ENCODE peak calls at places on chromosomes 11 and 22, in eight cellular contexts. C is esophagus squamous epithelium, T is epithelial cell of esophagus, Y is K562, I is B cell, O is astrocyte, P is psoas muscle, B is GM10248. U is an unnamed sample.

GRCh38 chr11:71465054-71465453 is 12.1 kb downstream of the NADSYN1 start:
- DNase-seq in C (no peak), T (no peak), Y (no peak), I (no peak), O (no peak), P (no peak), B (no peak), U (no peak)

GRCh38 chr11:12235945-12236743 is 125.8 kb downstream of the MICAL2 start:
- DNase-seq in C (no peak), T (peak; percentile 61), Y (peak; percentile 59), I (peak; percentile 36), O (peak; percentile 92), P (no peak), B (peak; percentile 51), U (peak; percentile 79)

GRCh38 chr11:11069741-11070550 is 212.1 kb upstream of the ZBED5 start:
- DNase-seq in C (no peak), T (no peak), Y (no peak), I (no peak), O (no peak), P (no peak), B (no peak), U (peak; percentile 14)

GRCh38 chr22:44625981-44626687 is 75.9 kb upstream of the PRR5 start:
- DNase-seq in C (no peak), T (peak; percentile 62), Y (peak; percentile 81), I (peak; percentile 83), O (no peak), P (peak; percentile 68), B (peak; percentile 88), U (peak; percentile 37)

GRCh38 chr11:65422104-65422632 is 430 bp upstream of the NEAT1 start:
- DNase-seq in C (peak; percentile 78), T (peak; percentile 97), Y (peak; percentile 83), I (peak; percentile 93), O (peak; percentile 95), P (peak; percentile 99), B (peak; percentile 78), U (peak; percentile 98)

GRCh38 chr11:43579171-43579918 is 101.2 kb upstream of the HSD17B12 start:
- DNase-seq in C (no peak), T (peak; percentile 59), Y (peak; percentile 41), I (peak; percentile 32), O (peak; percentile 27), P (no peak), B (peak; percentile 64), U (peak; percentile 69)

GRCh38 chr11:128678017-128678416 is 15.9 kb upstream of the FLI1 start:
- DNase-seq in C (no peak), T (no peak), Y (no peak), I (no peak), O (no peak), P (no peak), B (no peak), U (no peak)

GRCh38 chr11:63998558-63999348 is 12.5 kb downstream of the OTUB1 start:
- DNase-seq in C (no peak), T (peak; percentile 79), Y (no peak), I (peak; percentile 46), O (no peak), P (no peak), B (no peak), U (no peak)

GRCh38 chr11:92859290-92859689 is 110.2 kb upstream of the MTNR1B start:
- DNase-seq in C (no peak), T (no peak), Y (no peak), I (no peak), O (no peak), P (no peak), B (no peak), U (no peak)

GRCh38 chr11:59207988-59208432 is 4.7 kb downstream of the MPEG1 start:
- DNase-seq in C (no peak), T (peak; percentile 65), Y (peak; percentile 30), I (peak; percentile 73), O (peak; percentile 94), P (no peak), B (peak; percentile 62), U (peak; percentile 74)

GRCh38 chr22:30675436-30675835 is 7.8 kb upstream of the DUSP18 start:
- DNase-seq in C (no peak), T (no peak), Y (peak; percentile 50), I (no peak), O (no peak), P (no peak), B (no peak), U (no peak)

GRCh38 chr11:109037856-109038780 is 373.2 kb downstream of the DDX10 start:
- DNase-seq in C (no peak), T (peak; percentile 42), Y (no peak), I (no peak), O (peak; percentile 91), P (no peak), B (no peak), U (peak; percentile 74)

GRCh38 chr11:67662142-67662805 is 11.7 kb upstream of the ACY3 start:
- DNase-seq in C (no peak), T (no peak), Y (no peak), I (no peak), O (no peak), P (no peak), B (no peak), U (no peak)
- TF ChIP-seq CTCF in C (no peak), T (no peak), Y (no peak), I (no peak), O (no peak), P (no peak), B (no peak), U (no peak)

GRCh38 chr11:131036544-131036943 is 120.3 kb upstream of the SNX19 start:
- DNase-seq in C (no peak), T (no peak), Y (no peak), I (no peak), O (no peak), P (no peak), B (no peak), U (no peak)

GRCh38 chr11:131042041-131042390 is 125.7 kb upstream of the SNX19 start:
- DNase-seq in C (no peak), T (peak; percentile 58), Y (no peak), I (no peak), O (no peak), P (no peak), B (no peak), U (peak; percentile 11)

GRCh38 chr11:131041331-131042040 is 125.2 kb upstream of the SNX19 start:
- DNase-seq in C (no peak), T (peak; percentile 97), Y (no peak), I (no peak), O (no peak), P (no peak), B (no peak), U (peak; percentile 10)

GRCh38 chr11:131038597-131038996 is 122.3 kb upstream of the SNX19 start:
- DNase-seq in C (no peak), T (peak; percentile 67), Y (peak; percentile 29), I (no peak), O (no peak), P (no peak), B (peak; percentile 23), U (peak; percentile 34)

DNA sequence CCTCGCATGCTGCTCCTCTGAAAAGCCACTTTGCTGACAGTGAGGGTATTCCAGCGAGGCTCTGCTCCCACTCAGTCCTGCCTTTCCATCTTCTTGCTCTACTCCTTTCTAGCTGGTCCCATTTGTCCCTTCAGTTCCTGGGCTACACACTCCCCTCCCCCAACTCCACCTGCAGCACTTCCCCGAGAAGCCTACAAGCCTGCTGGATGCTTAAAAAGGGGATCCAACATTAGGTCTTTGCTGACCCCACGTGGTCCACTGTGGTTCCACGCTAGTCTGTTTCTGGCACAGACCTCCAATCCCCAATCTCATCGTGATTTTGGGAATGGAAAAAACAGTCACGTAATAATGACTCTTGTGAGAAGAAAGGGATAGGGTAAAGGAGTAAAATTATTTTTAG is 121.6 kb upstream of the SNX19 start:
- DNase-seq in C (no peak), T (no peak), Y (no peak), I (no peak), O (no peak), P (no peak), B (no peak), U (no peak)
- TF ChIP-seq CTCF in C (no peak), T (no peak), Y (no peak), I (no peak), O (peak; percentile 3), P (no peak), B (no peak), U (no peak)

GRCh38 chr11:76443254-76443935 is 1.4 kb upstream of the EMSY start:
- DNase-seq in C (no peak), T (peak; percentile 32), Y (peak; percentile 27), I (no peak), O (peak; percentile 21), P (no peak), B (no peak), U (no peak)

GRCh38 chr11:76444384-76445121 is at the start of gene EMSY:
- DNase-seq in C (peak; percentile 77), T (peak; percentile 100), Y (peak; percentile 94), I (peak; percentile 93), O (peak; percentile 100), P (peak; percentile 95), B (peak; percentile 94), U (peak; percentile 100)

GRCh38 chr11:76444065-76444383 is 794 bp upstream of the EMSY start:
- DNase-seq in C (no peak), T (no peak), Y (no peak), I (no peak), O (no peak), P (no peak), B (no peak), U (no peak)

GRCh38 chr11:76448506-76448905 is 3.7 kb downstream of the EMSY start:
- DNase-seq in C (no peak), T (no peak), Y (no peak), I (no peak), O (no peak), P (no peak), B (no peak), U (no peak)

GRCh38 chr11:76445122-76446084 is 585 bp downstream of the EMSY start:
- DNase-seq in C (peak; percentile 25), T (peak; percentile 91), Y (peak; percentile 78), I (peak; percentile 43), O (peak; percentile 87), P (peak; percentile 72), B (peak; percentile 57), U (peak; percentile 80)
- TF ChIP-seq CTCF in C (no peak), T (peak; percentile 4), Y (peak; percentile 14), I (no peak), O (no peak), P (no peak), B (no peak), U (peak; percentile 20)

GRCh38 chr22:25098445-25099081 is 101.1 kb upstream of the CRYBB3 start:
- DNase-seq in C (no peak), T (no peak), Y (no peak), I (no peak), O (no peak), P (no peak), B (no peak), U (no peak)

GRCh38 chr22:25100972-25101371 is 98.7 kb upstream of the CRYBB3 start:
- DNase-seq in C (no peak), T (no peak), Y (peak; percentile 76), I (no peak), O (no peak), P (no peak), B (no peak), U (no peak)

GRCh38 chr22:25100402-25100801 is 99.3 kb upstream of the CRYBB3 start:
- DNase-seq in C (no peak), T (no peak), Y (peak; percentile 16), I (no peak), O (no peak), P (no peak), B (no peak), U (no peak)

GRCh38 chr22:25097006-25097405 is 102.7 kb upstream of the CRYBB3 start:
- DNase-seq in C (no peak), T (no peak), Y (no peak), I (no peak), O (no peak), P (no peak), B (no peak), U (no peak)

GRCh38 chr22:25099202-25099601 is 100.5 kb upstream of the CRYBB3 start:
- DNase-seq in C (no peak), T (no peak), Y (no peak), I (no peak), O (no peak), P (no peak), B (no peak), U (no peak)
- TF ChIP-seq CTCF in C (no peak), T (no peak), Y (no peak), I (no peak), O (no peak), P (no peak), B (no peak), U (no peak)

U was measured in foreskin fibroblast.